ENCODE peak calls at places on chromosomes 7 and 10, in five cellular contexts. One of them, this sample, is unnamed. For H3K4me1, the result is how much of the 10 kb centered on the place peaks cover.

GRCh38 chr10:61904711-61905445 is 3.4 kb downstream of the ARID5B start:
- DNase-seq in CD8-positive, alpha-beta T cell: no peak
- DNase-seq in tibial artery: no peak
- DNase-seq in heart left ventricle: no peak
- DNase-seq in PC-3: peak
- DNase-seq in this sample: peak

GRCh38 chr7:464712-465461 is 54.8 kb downstream of the PDGFA start:
- DNase-seq in CD8-positive, alpha-beta T cell: no peak
- DNase-seq in heart left ventricle: peak
- DNase-seq in PC-3: no peak
- DNase-seq in tibial artery: peak
- DNase-seq in this sample: no peak

GRCh38 chr7:104873346-104873849 is 140.6 kb upstream of the KMT2E start:
- DNase-seq in PC-3: no peak
- DNase-seq in CD8-positive, alpha-beta T cell: no peak
- DNase-seq in heart left ventricle: no peak
- DNase-seq in tibial artery: no peak
- DNase-seq in this sample: no peak

GRCh38 chr7:151091431-151091830 is 5.2 kb downstream of the AGAP3 start:
- DNase-seq in CD8-positive, alpha-beta T cell: no peak
- DNase-seq in PC-3: no peak
- DNase-seq in heart left ventricle: no peak
- DNase-seq in tibial artery: no peak
- DNase-seq in this sample: peak

GRCh38 chr10:104642001-104642270 is 846 bp downstream of the SORCS3 start:
- DNase-seq in PC-3: no peak
- DNase-seq in tibial artery: no peak
- DNase-seq in heart left ventricle: no peak
- DNase-seq in CD8-positive, alpha-beta T cell: no peak
- DNase-seq in this sample: no peak

GRCh38 chr10:97584060-97584797 is at the start of gene HOGA1:
- DNase-seq in PC-3: peak
- DNase-seq in tibial artery: peak
- DNase-seq in heart left ventricle: peak
- DNase-seq in CD8-positive, alpha-beta T cell: no peak
- DNase-seq in this sample: peak

GRCh38 chr10:115829501-115830215 is 443.3 kb downstream of the GFRA1 start:
- DNase-seq in heart left ventricle: no peak
- DNase-seq in CD8-positive, alpha-beta T cell: no peak
- DNase-seq in tibial artery: no peak
- DNase-seq in PC-3: no peak
- DNase-seq in this sample: peak

GRCh38 chr7:108497082-108497725 is 28.7 kb downstream of the PNPLA8 start:
- DNase-seq in tibial artery: no peak
- DNase-seq in heart left ventricle: peak
- DNase-seq in PC-3: peak
- DNase-seq in CD8-positive, alpha-beta T cell: peak
- DNase-seq in this sample: peak

GRCh38 chr10:68336952-68337351 is 4.2 kb upstream of the PBLD start:
- DNase-seq in tibial artery: no peak
- DNase-seq in CD8-positive, alpha-beta T cell: no peak
- DNase-seq in heart left ventricle: no peak
- DNase-seq in PC-3: no peak
- DNase-seq in this sample: no peak

GRCh38 chr10:63922714-63923317 is 401.6 kb downstream of the REEP3 start:
- DNase-seq in heart left ventricle: no peak
- DNase-seq in PC-3: no peak
- DNase-seq in tibial artery: no peak
- DNase-seq in CD8-positive, alpha-beta T cell: no peak
- DNase-seq in this sample: no peak

GRCh38 chr7:21850531-21851285 is 95.0 kb downstream of the CDCA7L start:
- DNase-seq in CD8-positive, alpha-beta T cell: no peak
- DNase-seq in tibial artery: no peak
- DNase-seq in heart left ventricle: no peak
- DNase-seq in PC-3: peak
- DNase-seq in this sample: no peak

GRCh38 chr10:85868627-85869499 is 497.7 kb downstream of the GRID1 start:
- DNase-seq in heart left ventricle: no peak
- DNase-seq in PC-3: no peak
- DNase-seq in tibial artery: no peak
- DNase-seq in CD8-positive, alpha-beta T cell: no peak
- DNase-seq in this sample: no peak

GRCh38 chr7:74282748-74283459 is 6.3 kb upstream of the CLIP2 start:
- DNase-seq in tibial artery: no peak
- DNase-seq in PC-3: no peak
- DNase-seq in CD8-positive, alpha-beta T cell: no peak
- DNase-seq in heart left ventricle: no peak
- DNase-seq in this sample: no peak

GRCh38 chr10:114304566-114305421 is 65.7 kb downstream of the VWA2 start:
- DNase-seq in CD8-positive, alpha-beta T cell: peak
- DNase-seq in heart left ventricle: peak
- DNase-seq in tibial artery: peak
- DNase-seq in PC-3: peak
- DNase-seq in this sample: peak

GRCh38 chr7:139743967-139744767 is 33.6 kb downstream of the HIPK2 start:
- DNase-seq in CD8-positive, alpha-beta T cell: no peak
- DNase-seq in tibial artery: no peak
- DNase-seq in PC-3: no peak
- DNase-seq in heart left ventricle: no peak
- DNase-seq in this sample: no peak

GRCh38 chr7:42574693-42575084 is 337.2 kb downstream of the C7orf25 start:
- DNase-seq in heart left ventricle: no peak
- DNase-seq in CD8-positive, alpha-beta T cell: no peak
- DNase-seq in PC-3: peak
- DNase-seq in tibial artery: no peak
- DNase-seq in this sample: no peak

GRCh38 chr10:128875955-128876354 is 591.1 kb upstream of the MGMT start:
- DNase-seq in tibial artery: peak
- DNase-seq in PC-3: no peak
- DNase-seq in heart left ventricle: no peak
- DNase-seq in CD8-positive, alpha-beta T cell: no peak
- DNase-seq in this sample: peak

GRCh38 chr10:21145751-21146445 is 248.8 kb upstream of the NEBL start:
- DNase-seq in heart left ventricle: no peak
- DNase-seq in PC-3: no peak
- DNase-seq in tibial artery: no peak
- DNase-seq in CD8-positive, alpha-beta T cell: no peak
- DNase-seq in this sample: no peak

GRCh38 chr7:128356546-128357365 is 4.7 kb downstream of the PRRT4 start:
- DNase-seq in heart left ventricle: no peak
- DNase-seq in CD8-positive, alpha-beta T cell: no peak
- DNase-seq in PC-3: no peak
- DNase-seq in tibial artery: no peak
- DNase-seq in this sample: no peak

GRCh38 chr7:24129597-24129996 is 154.4 kb upstream of the NPY start:
- DNase-seq in PC-3: peak
- DNase-seq in heart left ventricle: no peak
- DNase-seq in CD8-positive, alpha-beta T cell: no peak
- DNase-seq in tibial artery: no peak
- DNase-seq in this sample: no peak

GRCh38 chr10:76354921-76355320 is 923.5 kb downstream of the LRMDA start:
- DNase-seq in PC-3: peak
- DNase-seq in tibial artery: no peak
- DNase-seq in heart left ventricle: no peak
- DNase-seq in CD8-positive, alpha-beta T cell: no peak
- DNase-seq in this sample: no peak

GRCh38 chr10:103905441-103905840 is 12.5 kb downstream of the STN1 start:
- DNase-seq in tibial artery: no peak
- DNase-seq in CD8-positive, alpha-beta T cell: no peak
- DNase-seq in heart left ventricle: no peak
- DNase-seq in PC-3: no peak
- DNase-seq in this sample: no peak

GRCh38 chr7:26694713-26695112 is 169.7 kb downstream of the SKAP2 start:
- DNase-seq in PC-3: no peak
- DNase-seq in CD8-positive, alpha-beta T cell: no peak
- DNase-seq in tibial artery: no peak
- DNase-seq in heart left ventricle: no peak
- DNase-seq in this sample: no peak

GRCh38 chr10:132408367-132408781 is 11.4 kb downstream of the PWWP2B start:
- DNase-seq in CD8-positive, alpha-beta T cell: no peak
- DNase-seq in tibial artery: no peak
- DNase-seq in heart left ventricle: no peak
- DNase-seq in PC-3: no peak
- DNase-seq in this sample: peak

GRCh38 chr7:66379761-66380160 is 174.6 kb downstream of the TPST1 start:
- DNase-seq in PC-3: peak
- DNase-seq in CD8-positive, alpha-beta T cell: no peak
- DNase-seq in heart left ventricle: no peak
- DNase-seq in tibial artery: no peak
- DNase-seq in this sample: no peak

GRCh38 chr10:131179386-131179785 is 132.1 kb downstream of the TCERG1L start:
- DNase-seq in heart left ventricle: no peak
- DNase-seq in CD8-positive, alpha-beta T cell: no peak
- DNase-seq in tibial artery: peak
- DNase-seq in PC-3: no peak
- DNase-seq in this sample: no peak

GRCh38 chr7:152588350-152588749 is 87.6 kb downstream of the XRCC2 start:
- DNase-seq in tibial artery: no peak
- DNase-seq in CD8-positive, alpha-beta T cell: no peak
- DNase-seq in PC-3: peak
- DNase-seq in heart left ventricle: no peak
- DNase-seq in this sample: peak

GRCh38 chr7:150736864-150737263 is 354 bp upstream of the GIMAP5 start:
- DNase-seq in heart left ventricle: no peak
- DNase-seq in CD8-positive, alpha-beta T cell: no peak
- DNase-seq in PC-3: no peak
- DNase-seq in tibial artery: no peak
- DNase-seq in this sample: no peak

GRCh38 chr7:126052229-126052628 is 1122.6 kb upstream of the POT1 start:
- DNase-seq in PC-3: no peak
- DNase-seq in heart left ventricle: no peak
- DNase-seq in CD8-positive, alpha-beta T cell: no peak
- DNase-seq in tibial artery: no peak
- DNase-seq in this sample: no peak

GRCh38 chr7:100049441-100050291 is at the start of gene ZSCAN21:
- DNase-seq in tibial artery: peak
- DNase-seq in heart left ventricle: peak
- DNase-seq in CD8-positive, alpha-beta T cell: peak
- DNase-seq in PC-3: peak
- DNase-seq in this sample: peak

GRCh38 chr7:135147341-135147898 is 452 bp upstream of the TMEM140 start:
- DNase-seq in heart left ventricle: no peak
- DNase-seq in PC-3: no peak
- DNase-seq in CD8-positive, alpha-beta T cell: no peak
- DNase-seq in tibial artery: no peak
- DNase-seq in this sample: peak

GRCh38 chr7:35549781-35550180 is 145.2 kb downstream of the HERPUD2 start:
- DNase-seq in PC-3: no peak
- DNase-seq in heart left ventricle: no peak
- DNase-seq in CD8-positive, alpha-beta T cell: no peak
- DNase-seq in tibial artery: no peak
- DNase-seq in this sample: no peak

DNA sequence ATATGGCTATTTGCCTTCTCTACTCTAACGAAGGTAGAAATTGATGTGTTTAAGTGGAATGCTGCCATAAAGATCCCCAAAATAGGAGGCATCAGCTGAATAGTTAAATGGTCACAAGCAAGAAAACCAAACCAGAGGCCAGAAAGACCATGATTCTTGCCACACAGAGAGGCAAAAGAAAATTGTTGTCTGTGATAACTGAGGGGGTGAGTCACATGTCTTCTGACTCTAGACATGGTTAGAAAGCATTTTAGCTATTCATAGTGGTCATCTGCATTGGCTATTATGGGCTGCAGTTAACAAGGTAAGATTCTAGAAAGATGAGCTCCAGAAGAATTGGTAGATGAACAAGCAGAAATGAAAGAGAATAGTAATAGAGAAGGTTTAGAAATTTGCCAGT is 361.4 kb upstream of the NPSR1 start:
- DNase-seq in heart left ventricle: no peak
- DNase-seq in CD8-positive, alpha-beta T cell: no peak
- DNase-seq in PC-3: no peak
- DNase-seq in tibial artery: no peak
- DNase-seq in this sample: no peak
- H3K4me1 ChIP-seq in heart left ventricle: under half
- H3K4me1 ChIP-seq in CD8-positive, alpha-beta T cell: under half
- H3K4me1 ChIP-seq in PC-3: under half
- H3K4me1 ChIP-seq in tibial artery: under half
- H3K4me1 ChIP-seq in this sample: under half

GRCh38 chr10:91378061-91378460 is 32.1 kb upstream of the HECTD2 start:
- DNase-seq in heart left ventricle: no peak
- DNase-seq in PC-3: peak
- DNase-seq in tibial artery: no peak
- DNase-seq in CD8-positive, alpha-beta T cell: no peak
- DNase-seq in this sample: no peak

GRCh38 chr10:91374054-91374453 is 36.1 kb upstream of the HECTD2 start:
- DNase-seq in CD8-positive, alpha-beta T cell: no peak
- DNase-seq in tibial artery: no peak
- DNase-seq in heart left ventricle: no peak
- DNase-seq in PC-3: no peak
- DNase-seq in this sample: no peak
- H3K4me1 ChIP-seq in CD8-positive, alpha-beta T cell: under half
- H3K4me1 ChIP-seq in tibial artery: under half
- H3K4me1 ChIP-seq in heart left ventricle: under half
- H3K4me1 ChIP-seq in PC-3: under half
- H3K4me1 ChIP-seq in this sample: under half

GRCh38 chr10:16992611-16993119 is 136.9 kb downstream of the CUBN start:
- DNase-seq in CD8-positive, alpha-beta T cell: no peak
- DNase-seq in tibial artery: no peak
- DNase-seq in PC-3: no peak
- DNase-seq in heart left ventricle: no peak
- DNase-seq in this sample: no peak

GRCh38 chr10:16989826-16990293 is 139.8 kb downstream of the CUBN start:
- DNase-seq in PC-3: no peak
- DNase-seq in heart left ventricle: no peak
- DNase-seq in tibial artery: no peak
- DNase-seq in CD8-positive, alpha-beta T cell: no peak
- DNase-seq in this sample: no peak

GRCh38 chr10:16993186-16993585 is 136.4 kb downstream of the CUBN start:
- DNase-seq in PC-3: no peak
- DNase-seq in heart left ventricle: no peak
- DNase-seq in tibial artery: no peak
- DNase-seq in CD8-positive, alpha-beta T cell: no peak
- DNase-seq in this sample: no peak

GRCh38 chr10:16988900-16989299 is 140.7 kb downstream of the CUBN start:
- DNase-seq in heart left ventricle: no peak
- DNase-seq in tibial artery: no peak
- DNase-seq in CD8-positive, alpha-beta T cell: no peak
- DNase-seq in PC-3: no peak
- DNase-seq in this sample: no peak

DNA sequence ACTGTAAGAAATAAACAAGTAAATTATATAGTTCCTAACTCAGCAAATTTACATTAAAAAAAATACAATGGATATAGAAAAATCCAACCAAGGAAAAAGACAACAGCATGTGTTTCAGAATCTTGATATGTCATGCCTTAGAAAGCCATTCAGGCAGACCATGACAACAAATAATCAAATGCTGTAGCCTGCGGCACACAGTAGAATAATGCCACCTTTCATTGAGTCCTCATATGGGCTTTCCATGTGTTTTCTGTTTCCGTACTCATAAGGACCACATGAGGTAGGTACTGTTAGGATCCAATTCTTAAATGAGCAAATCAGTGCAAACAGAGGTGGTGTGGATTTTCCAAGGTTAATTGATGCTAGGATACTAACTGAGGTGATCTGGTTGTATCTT is 138.6 kb downstream of the CUBN start:
- DNase-seq in tibial artery: no peak
- DNase-seq in heart left ventricle: no peak
- DNase-seq in PC-3: no peak
- DNase-seq in CD8-positive, alpha-beta T cell: no peak
- DNase-seq in this sample: no peak
- H3K4me1 ChIP-seq in tibial artery: under half
- H3K4me1 ChIP-seq in heart left ventricle: under half
- H3K4me1 ChIP-seq in PC-3: under half
- H3K4me1 ChIP-seq in CD8-positive, alpha-beta T cell: under half
- H3K4me1 ChIP-seq in this sample: under half

GRCh38 chr10:74013004-74013403 is 15.1 kb downstream of the VCL start:
- DNase-seq in heart left ventricle: no peak
- DNase-seq in tibial artery: no peak
- DNase-seq in PC-3: no peak
- DNase-seq in CD8-positive, alpha-beta T cell: no peak
- DNase-seq in this sample: no peak
- H3K4me1 ChIP-seq in heart left ventricle: under half
- H3K4me1 ChIP-seq in tibial artery: under half
- H3K4me1 ChIP-seq in PC-3: under half
- H3K4me1 ChIP-seq in CD8-positive, alpha-beta T cell: under half
- H3K4me1 ChIP-seq in this sample: under half

This sample was measured in hepatocyte.